ENCODE peak calls at places on chromosomes 5 and 9, in six cellular contexts. One of them, this sample, is unnamed.

GRCh38 chr9:89425921-89426388 is 72.0 kb downstream of the SEMA4D start:
- DNase-seq in cardiac fibroblast: no peak
- DNase-seq in germinal center: no peak
- DNase-seq in hepatocyte: no peak
- DNase-seq in activated CD4-positive, alpha-beta memory T cell treated with anti-CD3 and anti-CD28 coated beads for 36 hours: no peak
- DNase-seq in CD8-positive, alpha-beta T cell: no peak
- DNase-seq in this sample: no peak

GRCh38 chr9:130710822-130711352 is 17.3 kb downstream of the EXOSC2 start:
- DNase-seq in cardiac fibroblast: no peak
- DNase-seq in CD8-positive, alpha-beta T cell: no peak
- DNase-seq in activated CD4-positive, alpha-beta memory T cell treated with anti-CD3 and anti-CD28 coated beads for 36 hours: no peak
- DNase-seq in germinal center: no peak
- DNase-seq in hepatocyte: no peak
- DNase-seq in this sample: no peak

GRCh38 chr9:92159058-92159457 is 43.8 kb upstream of the SPTLC1 start:
- DNase-seq in germinal center: no peak
- DNase-seq in CD8-positive, alpha-beta T cell: no peak
- DNase-seq in activated CD4-positive, alpha-beta memory T cell treated with anti-CD3 and anti-CD28 coated beads for 36 hours: no peak
- DNase-seq in cardiac fibroblast: no peak
- DNase-seq in hepatocyte: no peak
- DNase-seq in this sample: no peak

GRCh38 chr5:150904479-150905311 is at the start of gene ZNF300:
- DNase-seq in activated CD4-positive, alpha-beta memory T cell treated with anti-CD3 and anti-CD28 coated beads for 36 hours: peak; percentile 49
- DNase-seq in CD8-positive, alpha-beta T cell: peak; percentile 56
- DNase-seq in germinal center: peak; percentile 34
- DNase-seq in hepatocyte: peak; percentile 85
- DNase-seq in cardiac fibroblast: peak; percentile 97
- DNase-seq in this sample: peak; percentile 94

GRCh38 chr9:121359358-121360294 is 10.4 kb downstream of the STOM start:
- DNase-seq in activated CD4-positive, alpha-beta memory T cell treated with anti-CD3 and anti-CD28 coated beads for 36 hours: no peak
- DNase-seq in germinal center: no peak
- DNase-seq in cardiac fibroblast: peak; percentile 41
- DNase-seq in CD8-positive, alpha-beta T cell: no peak
- DNase-seq in hepatocyte: no peak
- DNase-seq in this sample: no peak

GRCh38 chr5:172446336-172447051 is 7.8 kb downstream of the SH3PXD2B start:
- DNase-seq in hepatocyte: no peak
- DNase-seq in CD8-positive, alpha-beta T cell: no peak
- DNase-seq in germinal center: no peak
- DNase-seq in cardiac fibroblast: peak; percentile 18
- DNase-seq in activated CD4-positive, alpha-beta memory T cell treated with anti-CD3 and anti-CD28 coated beads for 36 hours: no peak
- DNase-seq in this sample: peak; percentile 51

GRCh38 chr5:167696558-167697314 is 594.7 kb upstream of the WWC1 start:
- DNase-seq in CD8-positive, alpha-beta T cell: no peak
- DNase-seq in hepatocyte: no peak
- DNase-seq in cardiac fibroblast: no peak
- DNase-seq in activated CD4-positive, alpha-beta memory T cell treated with anti-CD3 and anti-CD28 coated beads for 36 hours: no peak
- DNase-seq in germinal center: no peak
- DNase-seq in this sample: no peak

GRCh38 chr9:14906654-14907359 is 3.4 kb downstream of the FREM1 start:
- DNase-seq in hepatocyte: no peak
- DNase-seq in activated CD4-positive, alpha-beta memory T cell treated with anti-CD3 and anti-CD28 coated beads for 36 hours: no peak
- DNase-seq in CD8-positive, alpha-beta T cell: no peak
- DNase-seq in cardiac fibroblast: no peak
- DNase-seq in germinal center: no peak
- DNase-seq in this sample: no peak

GRCh38 chr5:74409166-74409706 is 231.3 kb downstream of the ENC1 start:
- DNase-seq in germinal center: no peak
- DNase-seq in cardiac fibroblast: no peak
- DNase-seq in CD8-positive, alpha-beta T cell: no peak
- DNase-seq in activated CD4-positive, alpha-beta memory T cell treated with anti-CD3 and anti-CD28 coated beads for 36 hours: no peak
- DNase-seq in hepatocyte: no peak
- DNase-seq in this sample: no peak

GRCh38 chr9:15711531-15712295 is 158.9 kb downstream of the CCDC171 start:
- DNase-seq in hepatocyte: no peak
- DNase-seq in CD8-positive, alpha-beta T cell: no peak
- DNase-seq in germinal center: no peak
- DNase-seq in cardiac fibroblast: peak; percentile 51
- DNase-seq in activated CD4-positive, alpha-beta memory T cell treated with anti-CD3 and anti-CD28 coated beads for 36 hours: no peak
- DNase-seq in this sample: peak; percentile 60